ENCODE peak calls at places on chromosomes 12 and 14, in nine cellular contexts. One of them, this sample, is unnamed.

GRCh38 chr12:3596703-3597472 is 105.9 kb downstream of the PRMT8 start:
- DNase-seq in T-helper 2 cell: no peak
- DNase-seq in NCI-H1417 treated with DMSO at 0.1 percent for 48 hours: no peak
- DNase-seq in stimulated activated CD4-positive, alpha-beta T cell treated with anti-CD3 and anti-CD28 coated beads, Interleukin-4, amount 100 ng/mL, for 1 hour: no peak
- DNase-seq in Right ventricle myocardium superior: no peak
- DNase-seq in fibroblast of gingiva: no peak
- DNase-seq in epithelial cell of esophagus: no peak
- DNase-seq in NCI-H1694 treated with DMSO at 0.1 percent for 48 hours: no peak
- DNase-seq in bronchial epithelial cell: no peak
- DNase-seq in this sample: no peak

GRCh38 chr12:81212996-81213696 is 135.3 kb downstream of the ACSS3 start:
- DNase-seq in epithelial cell of esophagus: no peak
- DNase-seq in NCI-H1694 treated with DMSO at 0.1 percent for 48 hours: no peak
- DNase-seq in NCI-H1417 treated with DMSO at 0.1 percent for 48 hours: no peak
- DNase-seq in T-helper 2 cell: no peak
- DNase-seq in Right ventricle myocardium superior: no peak
- DNase-seq in bronchial epithelial cell: no peak
- DNase-seq in fibroblast of gingiva: peak
- DNase-seq in stimulated activated CD4-positive, alpha-beta T cell treated with anti-CD3 and anti-CD28 coated beads, Interleukin-4, amount 100 ng/mL, for 1 hour: no peak
- DNase-seq in this sample: no peak

GRCh38 chr12:15796493-15797141 is 7.4 kb upstream of the EPS8 start:
- DNase-seq in Right ventricle myocardium superior: no peak
- DNase-seq in NCI-H1417 treated with DMSO at 0.1 percent for 48 hours: no peak
- DNase-seq in fibroblast of gingiva: peak
- DNase-seq in NCI-H1694 treated with DMSO at 0.1 percent for 48 hours: no peak
- DNase-seq in T-helper 2 cell: no peak
- DNase-seq in stimulated activated CD4-positive, alpha-beta T cell treated with anti-CD3 and anti-CD28 coated beads, Interleukin-4, amount 100 ng/mL, for 1 hour: no peak
- DNase-seq in epithelial cell of esophagus: no peak
- DNase-seq in bronchial epithelial cell: peak
- DNase-seq in this sample: no peak

GRCh38 chr12:52250048-52250990 is 17.3 kb downstream of the KRT7 start:
- DNase-seq in NCI-H1417 treated with DMSO at 0.1 percent for 48 hours: no peak
- DNase-seq in stimulated activated CD4-positive, alpha-beta T cell treated with anti-CD3 and anti-CD28 coated beads, Interleukin-4, amount 100 ng/mL, for 1 hour: no peak
- DNase-seq in fibroblast of gingiva: no peak
- DNase-seq in NCI-H1694 treated with DMSO at 0.1 percent for 48 hours: no peak
- DNase-seq in epithelial cell of esophagus: no peak
- DNase-seq in bronchial epithelial cell: no peak
- DNase-seq in T-helper 2 cell: no peak
- DNase-seq in Right ventricle myocardium superior: no peak
- DNase-seq in this sample: no peak

GRCh38 chr12:103547929-103548328 is 39.1 kb upstream of the STAB2 start:
- DNase-seq in NCI-H1694 treated with DMSO at 0.1 percent for 48 hours: no peak
- DNase-seq in stimulated activated CD4-positive, alpha-beta T cell treated with anti-CD3 and anti-CD28 coated beads, Interleukin-4, amount 100 ng/mL, for 1 hour: no peak
- DNase-seq in fibroblast of gingiva: no peak
- DNase-seq in epithelial cell of esophagus: no peak
- DNase-seq in bronchial epithelial cell: no peak
- DNase-seq in Right ventricle myocardium superior: no peak
- DNase-seq in T-helper 2 cell: no peak
- DNase-seq in NCI-H1417 treated with DMSO at 0.1 percent for 48 hours: peak
- DNase-seq in this sample: no peak

GRCh38 chr12:52926596-52927241 is 21.8 kb upstream of the KRT8 start:
- DNase-seq in bronchial epithelial cell: no peak
- DNase-seq in NCI-H1417 treated with DMSO at 0.1 percent for 48 hours: no peak
- DNase-seq in Right ventricle myocardium superior: no peak
- DNase-seq in NCI-H1694 treated with DMSO at 0.1 percent for 48 hours: no peak
- DNase-seq in stimulated activated CD4-positive, alpha-beta T cell treated with anti-CD3 and anti-CD28 coated beads, Interleukin-4, amount 100 ng/mL, for 1 hour: no peak
- DNase-seq in fibroblast of gingiva: no peak
- DNase-seq in epithelial cell of esophagus: no peak
- DNase-seq in T-helper 2 cell: no peak
- DNase-seq in this sample: no peak

GRCh38 chr12:56528836-56529235 is 7.2 kb downstream of the RBMS2 start:
- DNase-seq in epithelial cell of esophagus: no peak
- DNase-seq in NCI-H1417 treated with DMSO at 0.1 percent for 48 hours: no peak
- DNase-seq in Right ventricle myocardium superior: no peak
- DNase-seq in T-helper 2 cell: no peak
- DNase-seq in stimulated activated CD4-positive, alpha-beta T cell treated with anti-CD3 and anti-CD28 coated beads, Interleukin-4, amount 100 ng/mL, for 1 hour: no peak
- DNase-seq in bronchial epithelial cell: no peak
- DNase-seq in fibroblast of gingiva: peak
- DNase-seq in NCI-H1694 treated with DMSO at 0.1 percent for 48 hours: no peak
- DNase-seq in this sample: no peak

GRCh38 chr12:14714437-14714836 is 18.0 kb upstream of the GUCY2C start:
- DNase-seq in epithelial cell of esophagus: no peak
- DNase-seq in stimulated activated CD4-positive, alpha-beta T cell treated with anti-CD3 and anti-CD28 coated beads, Interleukin-4, amount 100 ng/mL, for 1 hour: no peak
- DNase-seq in Right ventricle myocardium superior: no peak
- DNase-seq in NCI-H1694 treated with DMSO at 0.1 percent for 48 hours: no peak
- DNase-seq in NCI-H1417 treated with DMSO at 0.1 percent for 48 hours: no peak
- DNase-seq in T-helper 2 cell: no peak
- DNase-seq in bronchial epithelial cell: no peak
- DNase-seq in fibroblast of gingiva: no peak
- DNase-seq in this sample: no peak

GRCh38 chr12:89091293-89091841 is 260.9 kb downstream of the DUSP6 start:
- DNase-seq in stimulated activated CD4-positive, alpha-beta T cell treated with anti-CD3 and anti-CD28 coated beads, Interleukin-4, amount 100 ng/mL, for 1 hour: no peak
- DNase-seq in bronchial epithelial cell: no peak
- DNase-seq in NCI-H1694 treated with DMSO at 0.1 percent for 48 hours: no peak
- DNase-seq in T-helper 2 cell: no peak
- DNase-seq in fibroblast of gingiva: no peak
- DNase-seq in Right ventricle myocardium superior: no peak
- DNase-seq in NCI-H1417 treated with DMSO at 0.1 percent for 48 hours: no peak
- DNase-seq in epithelial cell of esophagus: no peak
- DNase-seq in this sample: no peak

GRCh38 chr12:48811454-48812090 is 6.7 kb upstream of the CACNB3 start:
- DNase-seq in fibroblast of gingiva: no peak
- DNase-seq in epithelial cell of esophagus: no peak
- DNase-seq in NCI-H1694 treated with DMSO at 0.1 percent for 48 hours: no peak
- DNase-seq in T-helper 2 cell: no peak
- DNase-seq in stimulated activated CD4-positive, alpha-beta T cell treated with anti-CD3 and anti-CD28 coated beads, Interleukin-4, amount 100 ng/mL, for 1 hour: no peak
- DNase-seq in Right ventricle myocardium superior: no peak
- DNase-seq in bronchial epithelial cell: no peak
- DNase-seq in NCI-H1417 treated with DMSO at 0.1 percent for 48 hours: no peak
- DNase-seq in this sample: no peak

GRCh38 chr12:113477842-113478215 is 6.2 kb upstream of the LHX5 start:
- DNase-seq in stimulated activated CD4-positive, alpha-beta T cell treated with anti-CD3 and anti-CD28 coated beads, Interleukin-4, amount 100 ng/mL, for 1 hour: no peak
- DNase-seq in T-helper 2 cell: no peak
- DNase-seq in fibroblast of gingiva: no peak
- DNase-seq in bronchial epithelial cell: no peak
- DNase-seq in Right ventricle myocardium superior: no peak
- DNase-seq in NCI-H1417 treated with DMSO at 0.1 percent for 48 hours: no peak
- DNase-seq in epithelial cell of esophagus: no peak
- DNase-seq in NCI-H1694 treated with DMSO at 0.1 percent for 48 hours: no peak
- DNase-seq in this sample: no peak

GRCh38 chr12:52246720-52247621 is 13.9 kb downstream of the KRT7 start:
- DNase-seq in stimulated activated CD4-positive, alpha-beta T cell treated with anti-CD3 and anti-CD28 coated beads, Interleukin-4, amount 100 ng/mL, for 1 hour: no peak
- DNase-seq in T-helper 2 cell: no peak
- DNase-seq in bronchial epithelial cell: no peak
- DNase-seq in epithelial cell of esophagus: no peak
- DNase-seq in NCI-H1417 treated with DMSO at 0.1 percent for 48 hours: peak
- DNase-seq in Right ventricle myocardium superior: no peak
- DNase-seq in fibroblast of gingiva: no peak
- DNase-seq in NCI-H1694 treated with DMSO at 0.1 percent for 48 hours: peak
- DNase-seq in this sample: no peak

GRCh38 chr14:95255013-95255412 is 64.7 kb downstream of the CLMN start:
- DNase-seq in T-helper 2 cell: no peak
- DNase-seq in NCI-H1694 treated with DMSO at 0.1 percent for 48 hours: no peak
- DNase-seq in fibroblast of gingiva: no peak
- DNase-seq in Right ventricle myocardium superior: no peak
- DNase-seq in bronchial epithelial cell: no peak
- DNase-seq in epithelial cell of esophagus: no peak
- DNase-seq in stimulated activated CD4-positive, alpha-beta T cell treated with anti-CD3 and anti-CD28 coated beads, Interleukin-4, amount 100 ng/mL, for 1 hour: no peak
- DNase-seq in NCI-H1417 treated with DMSO at 0.1 percent for 48 hours: no peak
- DNase-seq in this sample: no peak

GRCh38 chr12:128971802-128972201 is 118.5 kb downstream of the GLT1D1 start:
- DNase-seq in NCI-H1694 treated with DMSO at 0.1 percent for 48 hours: no peak
- DNase-seq in bronchial epithelial cell: no peak
- DNase-seq in stimulated activated CD4-positive, alpha-beta T cell treated with anti-CD3 and anti-CD28 coated beads, Interleukin-4, amount 100 ng/mL, for 1 hour: no peak
- DNase-seq in Right ventricle myocardium superior: no peak
- DNase-seq in T-helper 2 cell: no peak
- DNase-seq in NCI-H1417 treated with DMSO at 0.1 percent for 48 hours: no peak
- DNase-seq in epithelial cell of esophagus: no peak
- DNase-seq in fibroblast of gingiva: no peak
- DNase-seq in this sample: no peak

GRCh38 chr12:77120695-77121094 is 55.3 kb upstream of the E2F7 start:
- DNase-seq in bronchial epithelial cell: peak
- DNase-seq in stimulated activated CD4-positive, alpha-beta T cell treated with anti-CD3 and anti-CD28 coated beads, Interleukin-4, amount 100 ng/mL, for 1 hour: no peak
- DNase-seq in epithelial cell of esophagus: peak
- DNase-seq in T-helper 2 cell: no peak
- DNase-seq in fibroblast of gingiva: peak
- DNase-seq in NCI-H1417 treated with DMSO at 0.1 percent for 48 hours: no peak
- DNase-seq in Right ventricle myocardium superior: no peak
- DNase-seq in NCI-H1694 treated with DMSO at 0.1 percent for 48 hours: no peak
- DNase-seq in this sample: no peak

GRCh38 chr14:32481707-32482106 is 152.6 kb downstream of the AKAP6 start:
- DNase-seq in bronchial epithelial cell: no peak
- DNase-seq in NCI-H1417 treated with DMSO at 0.1 percent for 48 hours: no peak
- DNase-seq in T-helper 2 cell: no peak
- DNase-seq in epithelial cell of esophagus: no peak
- DNase-seq in NCI-H1694 treated with DMSO at 0.1 percent for 48 hours: no peak
- DNase-seq in Right ventricle myocardium superior: no peak
- DNase-seq in stimulated activated CD4-positive, alpha-beta T cell treated with anti-CD3 and anti-CD28 coated beads, Interleukin-4, amount 100 ng/mL, for 1 hour: no peak
- DNase-seq in fibroblast of gingiva: no peak
- DNase-seq in this sample: no peak

GRCh38 chr12:91413591-91413990 is 231.0 kb upstream of the DCN start:
- DNase-seq in NCI-H1694 treated with DMSO at 0.1 percent for 48 hours: no peak
- DNase-seq in NCI-H1417 treated with DMSO at 0.1 percent for 48 hours: no peak
- DNase-seq in T-helper 2 cell: no peak
- DNase-seq in stimulated activated CD4-positive, alpha-beta T cell treated with anti-CD3 and anti-CD28 coated beads, Interleukin-4, amount 100 ng/mL, for 1 hour: no peak
- DNase-seq in epithelial cell of esophagus: peak
- DNase-seq in Right ventricle myocardium superior: no peak
- DNase-seq in fibroblast of gingiva: peak
- DNase-seq in bronchial epithelial cell: peak
- DNase-seq in this sample: no peak

GRCh38 chr12:49126852-49127763 is 4.1 kb downstream of the TUBA1B start:
- DNase-seq in NCI-H1694 treated with DMSO at 0.1 percent for 48 hours: no peak
- DNase-seq in stimulated activated CD4-positive, alpha-beta T cell treated with anti-CD3 and anti-CD28 coated beads, Interleukin-4, amount 100 ng/mL, for 1 hour: no peak
- DNase-seq in NCI-H1417 treated with DMSO at 0.1 percent for 48 hours: no peak
- DNase-seq in T-helper 2 cell: no peak
- DNase-seq in fibroblast of gingiva: no peak
- DNase-seq in epithelial cell of esophagus: no peak
- DNase-seq in bronchial epithelial cell: no peak
- DNase-seq in Right ventricle myocardium superior: no peak
- DNase-seq in this sample: no peak

GRCh38 chr14:69008411-69008810 is 29.3 kb upstream of the ACTN1 start:
- DNase-seq in NCI-H1694 treated with DMSO at 0.1 percent for 48 hours: no peak
- DNase-seq in T-helper 2 cell: no peak
- DNase-seq in stimulated activated CD4-positive, alpha-beta T cell treated with anti-CD3 and anti-CD28 coated beads, Interleukin-4, amount 100 ng/mL, for 1 hour: no peak
- DNase-seq in bronchial epithelial cell: no peak
- DNase-seq in NCI-H1417 treated with DMSO at 0.1 percent for 48 hours: no peak
- DNase-seq in epithelial cell of esophagus: no peak
- DNase-seq in fibroblast of gingiva: no peak
- DNase-seq in Right ventricle myocardium superior: no peak
- DNase-seq in this sample: no peak

GRCh38 chr12:132075026-132075713 is 68.9 kb downstream of the DDX51 start:
- DNase-seq in epithelial cell of esophagus: no peak
- DNase-seq in NCI-H1694 treated with DMSO at 0.1 percent for 48 hours: no peak
- DNase-seq in NCI-H1417 treated with DMSO at 0.1 percent for 48 hours: no peak
- DNase-seq in Right ventricle myocardium superior: no peak
- DNase-seq in fibroblast of gingiva: no peak
- DNase-seq in stimulated activated CD4-positive, alpha-beta T cell treated with anti-CD3 and anti-CD28 coated beads, Interleukin-4, amount 100 ng/mL, for 1 hour: no peak
- DNase-seq in bronchial epithelial cell: no peak
- DNase-seq in T-helper 2 cell: no peak
- DNase-seq in this sample: no peak

GRCh38 chr14:68444449-68445168 is 348.3 kb downstream of the ZFP36L1 start:
- DNase-seq in fibroblast of gingiva: peak
- DNase-seq in T-helper 2 cell: no peak
- DNase-seq in stimulated activated CD4-positive, alpha-beta T cell treated with anti-CD3 and anti-CD28 coated beads, Interleukin-4, amount 100 ng/mL, for 1 hour: no peak
- DNase-seq in NCI-H1417 treated with DMSO at 0.1 percent for 48 hours: no peak
- DNase-seq in NCI-H1694 treated with DMSO at 0.1 percent for 48 hours: no peak
- DNase-seq in bronchial epithelial cell: no peak
- DNase-seq in Right ventricle myocardium superior: peak
- DNase-seq in epithelial cell of esophagus: no peak
- DNase-seq in this sample: no peak